ENCODE peak calls at places on chromosomes 2 and 18, in ten cellular contexts. Z is MCF 10A; X is stimulated activated CD8-positive, alpha-beta memory T cell treated with anti-CD3 and anti-CD28 coated beads, Interleukin-15, amount 100 ng/mL, for 4 hours; J is frontal cortex; U is hypothalamus; P is Right ventricle myocardium inferior; B is effector CD8-positive, alpha-beta T cell; V is dermis blood vessel endothelial cell; O is hepatocyte; W is stimulated activated naive B cell treated with anti-CD40 and anti-IgM and Interleukin-4, amounts not matched to agents 10 μg/mL and 1 μg/mL and 100 μg/mL, for 72 hours. N is an unnamed sample.

GRCh38 chr2:11495844-11496271 is 29.9 kb upstream of the E2F6 start:
- DNase-seq in Z (no peak), X (no peak), J (no peak), U (peak), P (no peak), B (no peak), V (no peak), O (peak), W (no peak), N (no peak)

GRCh38 chr18:21404426-21404825 is 162.4 kb downstream of the GREB1L start:
- DNase-seq in Z (no peak), X (no peak), J (no peak), U (no peak), P (no peak), B (no peak), V (no peak), O (no peak), W (no peak), N (no peak)

GRCh38 chr2:111667542-111668273 is 216.3 kb downstream of the ANAPC1 start:
- DNase-seq in Z (peak), X (no peak), J (no peak), U (no peak), P (no peak), B (no peak), V (peak), O (peak), W (no peak), N (peak)

GRCh38 chr2:23823863-23824262 is 103.1 kb downstream of the ATAD2B start:
- DNase-seq in Z (no peak), X (no peak), J (no peak), U (no peak), P (no peak), B (no peak), V (no peak), O (no peak), W (no peak), N (no peak)

GRCh38 chr2:85852979-85853498 is 35.8 kb downstream of the ST3GAL5 start:
- DNase-seq in Z (no peak), X (peak), J (no peak), U (no peak), P (no peak), B (peak), V (no peak), O (no peak), W (peak), N (no peak)

GRCh38 chr2:32416519-32416918 is 59.7 kb downstream of the BIRC6 start:
- DNase-seq in Z (no peak), X (no peak), J (no peak), U (no peak), P (no peak), B (no peak), V (no peak), O (no peak), W (no peak), N (no peak)

GRCh38 chr2:133218204-133218603 is 350.1 kb downstream of the NCKAP5 start:
- DNase-seq in Z (no peak), X (no peak), J (no peak), U (no peak), P (no peak), B (no peak), V (no peak), O (no peak), W (no peak), N (no peak)

GRCh38 chr2:236177967-236178909 is 10.1 kb upstream of the GBX2 start:
- DNase-seq in Z (peak), X (no peak), J (peak), U (peak), P (peak), B (no peak), V (peak), O (peak), W (no peak), N (peak)

GRCh38 chr2:70954886-70955285 is 19.2 kb downstream of the ATP6V1B1 start:
- DNase-seq in Z (no peak), X (no peak), J (no peak), U (no peak), P (no peak), B (no peak), V (no peak), O (peak), W (no peak), N (no peak)

GRCh38 chr18:42048150-42048549 is 93.1 kb downstream of the PIK3C3 start:
- DNase-seq in Z (peak), X (no peak), J (no peak), U (no peak), P (no peak), B (no peak), V (peak), O (peak), W (no peak), N (no peak)

GRCh38 chr2:240575101-240575965 is 7.0 kb downstream of the RNPEPL1 start:
- DNase-seq in Z (no peak), X (no peak), J (no peak), U (no peak), P (peak), B (no peak), V (no peak), O (no peak), W (no peak), N (no peak)

GRCh38 chr2:46435796-46436360 is 43.5 kb upstream of the TMEM247 start:
- DNase-seq in Z (no peak), X (no peak), J (no peak), U (no peak), P (no peak), B (no peak), V (no peak), O (no peak), W (no peak), N (no peak)

GRCh38 chr2:8334866-8335325 is 347.0 kb upstream of the ID2 start:
- DNase-seq in Z (no peak), X (no peak), J (no peak), U (no peak), P (no peak), B (no peak), V (no peak), O (peak), W (no peak), N (no peak)